ENCODE peak calls at places on chromosomes 7 and 10, in nine cellular contexts. W, D, P, U, H, N, I, M and Q are unnamed samples.

GRCh38 chr7:127673902-127674301 is 21.9 kb downstream of the SND1 start:
- DNase-seq in P (no peak), N (no peak), H (no peak), D (no peak), I (no peak), M (no peak), U (no peak), W (no peak), Q (no peak)

GRCh38 chr10:122142652-122143237 is 128.4 kb upstream of the BTBD16 start:
- DNase-seq in U (peak; percentile 87), N (peak; percentile 4), I (no peak), W (peak; percentile 53), H (no peak), M (peak; percentile 73), P (no peak), D (peak; percentile 47), Q (peak; percentile 44)

GRCh38 chr7:8236781-8237407 is 25.1 kb downstream of the ICA1 start:
- DNase-seq in M (peak; percentile 40), P (no peak), U (no peak), N (no peak), D (no peak), I (no peak), W (no peak), H (no peak), Q (no peak)

GRCh38 chr7:56287429-56288138 is 171.4 kb upstream of the NUPR2 start:
- DNase-seq in P (no peak), M (peak; percentile 68), U (no peak), I (peak; percentile 49), N (no peak), H (no peak), W (no peak), D (no peak), Q (no peak)

GRCh38 chr7:2616973-2617709 is 14.6 kb upstream of the TTYH3 start:
- DNase-seq in M (no peak), N (no peak), U (no peak), W (no peak), P (no peak), H (no peak), I (no peak), D (no peak), Q (no peak)

GRCh38 chr7:139358541-139359365 is 941 bp upstream of the LUC7L2 start:
- DNase-seq in P (peak; percentile 83), W (peak; percentile 72), H (no peak), U (no peak), M (peak; percentile 68), D (peak; percentile 38), I (peak; percentile 66), N (peak; percentile 45), Q (peak; percentile 66)

GRCh38 chr10:100173035-100173434 is 12.8 kb downstream of the ERLIN1 start:
- DNase-seq in U (no peak), N (no peak), I (no peak), W (no peak), D (no peak), H (no peak), P (no peak), M (no peak), Q (no peak)

GRCh38 chr10:133357293-133358151 is at the start of gene FUOM:
- DNase-seq in M (peak; percentile 99), N (peak; percentile 56), H (peak; percentile 38), I (peak; percentile 84), U (peak; percentile 84), P (peak; percentile 35), W (peak; percentile 93), D (peak; percentile 85), Q (peak; percentile 91)